ENCODE peak calls at places on chromosomes 6 and 20, in five cellular contexts. A, R, I, V and B are unnamed samples.

GRCh38 chr20:38135641-38136420 is 29.2 kb downstream of the TGM2 start:
- DNase-seq in A (no peak), R (peak), I (no peak), V (no peak), B (no peak)

GRCh38 chr6:33314943-33315752 is 1.3 kb upstream of the TAPBP start:
- DNase-seq in A (no peak), R (peak), I (no peak), V (peak), B (no peak)

GRCh38 chr20:53157443-53158408 is 185.6 kb downstream of the TSHZ2 start:
- DNase-seq in A (peak), R (peak), I (peak), V (peak), B (no peak)

GRCh38 chr20:50193851-50194830 is 3.5 kb downstream of the CEBPB start:
- DNase-seq in A (no peak), R (no peak), I (no peak), V (no peak), B (no peak)

GRCh38 chr6:9484686-9485085 is 930.2 kb downstream of the TFAP2A start:
- DNase-seq in A (no peak), R (no peak), I (no peak), V (no peak), B (no peak)

GRCh38 chr6:27237089-27237723 is 10.3 kb upstream of the PRSS16 start:
- DNase-seq in A (no peak), R (peak), I (peak), V (peak), B (no peak)

GRCh38 chr6:128655978-128656498 is 135.6 kb upstream of the PTPRK start:
- DNase-seq in A (no peak), R (no peak), I (no peak), V (no peak), B (peak)

GRCh38 chr6:152463183-152463582 is 174.0 kb downstream of the SYNE1 start:
- DNase-seq in A (no peak), R (no peak), I (no peak), V (no peak), B (no peak)

GRCh38 chr6:119565893-119566292 is 216.3 kb upstream of the MAN1A1 start:
- DNase-seq in A (no peak), R (no peak), I (no peak), V (no peak), B (no peak)

GRCh38 chr6:43434001-43434400 is 6.7 kb downstream of the ABCC10 start:
- DNase-seq in A (no peak), R (no peak), I (no peak), V (no peak), B (no peak)

GRCh38 chr6:43434943-43435342 is 7.6 kb downstream of the ABCC10 start:
- DNase-seq in A (no peak), R (no peak), I (no peak), V (no peak), B (no peak)

GRCh38 chr6:43433148-43433547 is 5.8 kb downstream of the ABCC10 start:
- DNase-seq in A (no peak), R (no peak), I (no peak), V (no peak), B (no peak)

GRCh38 chr6:43434441-43434840 is 7.1 kb downstream of the ABCC10 start:
- DNase-seq in A (no peak), R (no peak), I (no peak), V (no peak), B (no peak)

GRCh38 chr6:43432009-43432945 is 4.9 kb downstream of the ABCC10 start:
- DNase-seq in A (no peak), R (no peak), I (no peak), V (no peak), B (no peak)
- TF ChIP-seq ATF2 in A (no peak), R (no peak), I (no peak), V (no peak), B (no peak)

GRCh38 chr20:62900692-62901584 is 25.4 kb downstream of the DIDO1 start:
- DNase-seq in A (no peak), R (no peak), I (peak), V (peak), B (no peak)
- TF ChIP-seq ATF2 in A (peak), R (no peak), I (no peak), V (no peak), B (peak)

GRCh38 chr6:109446072-109446471 is 5.5 kb downstream of the SMPD2 start:
- DNase-seq in A (no peak), R (no peak), I (no peak), V (peak), B (no peak)
- TF ChIP-seq ATF2 in A (no peak), R (no peak), I (no peak), V (no peak), B (no peak)

GRCh38 chr6:75305573-75305972 is 21.0 kb upstream of the TMEM30A start:
- DNase-seq in A (no peak), R (no peak), I (no peak), V (no peak), B (no peak)

GRCh38 chr6:75307364-75308004 is 22.9 kb upstream of the TMEM30A start:
- DNase-seq in A (no peak), R (no peak), I (no peak), V (no peak), B (no peak)

GRCh38 chr6:75306074-75306473 is 21.5 kb upstream of the TMEM30A start:
- DNase-seq in A (no peak), R (no peak), I (no peak), V (no peak), B (no peak)

GRCh38 chr6:75308250-75308988 is 23.8 kb upstream of the TMEM30A start:
- DNase-seq in A (no peak), R (peak), I (no peak), V (no peak), B (no peak)
- TF ChIP-seq ATF2 in A (no peak), R (no peak), I (no peak), V (no peak), B (no peak)

GRCh38 chr6:14455442-14455841 is 337.9 kb downstream of the CD83 start:
- DNase-seq in A (no peak), R (no peak), I (no peak), V (no peak), B (no peak)

GRCh38 chr6:14455942-14456648 is 338.5 kb downstream of the CD83 start:
- DNase-seq in A (no peak), R (no peak), I (no peak), V (no peak), B (no peak)

GRCh38 chr6:14452567-14453527 is 335.3 kb downstream of the CD83 start:
- DNase-seq in A (no peak), R (no peak), I (no peak), V (peak), B (peak)

GRCh38 chr6:14453712-14454466 is 336.3 kb downstream of the CD83 start:
- DNase-seq in A (no peak), R (no peak), I (no peak), V (no peak), B (no peak)

DNA sequence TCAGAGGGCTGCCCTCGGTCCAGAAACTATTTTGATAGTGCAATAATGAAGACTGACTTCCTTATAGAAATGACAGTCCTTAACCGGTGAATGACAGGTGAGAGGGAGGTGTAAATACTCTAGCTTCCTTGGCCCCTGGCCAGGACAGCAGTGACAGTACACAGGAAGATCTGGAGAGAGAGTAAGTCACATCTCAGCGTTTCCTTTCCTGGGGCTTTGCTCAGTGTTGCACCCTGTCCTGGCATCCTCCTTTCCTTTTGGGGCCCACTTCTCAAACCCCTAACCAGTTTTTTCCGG is 336.8 kb downstream of the CD83 start:
- DNase-seq in A (no peak), R (no peak), I (no peak), V (peak), B (no peak)
- TF ChIP-seq ATF2 in A (no peak), R (no peak), I (no peak), V (no peak), B (no peak)

GRCh38 chr20:20781029-20781428 is 68.6 kb upstream of the RALGAPA2 start:
- DNase-seq in A (no peak), R (no peak), I (no peak), V (no peak), B (no peak)
- TF ChIP-seq ATF2 in A (no peak), R (no peak), I (no peak), V (no peak), B (no peak)